ENCODE peak calls at places on chromosomes 4 and X, in four cellular contexts. One of them, this sample, is unnamed.

GRCh38 chr4:168631241-168632151 is 134.6 kb downstream of the PALLD start:
- DNase-seq in GM06990: peak; percentile 13
- DNase-seq in endothelial cell of umbilical vein: peak; percentile 72
- DNase-seq in OCI-LY7: no peak
- DNase-seq in this sample: no peak

GRCh38 chrX:51955200-51955599 is 61.8 kb downstream of the MAGED1 start:
- DNase-seq in GM06990: peak; percentile 36
- DNase-seq in OCI-LY7: peak; percentile 64
- DNase-seq in endothelial cell of umbilical vein: no peak
- DNase-seq in this sample: peak; percentile 11

GRCh38 chr4:182862921-182863320 is 54.3 kb downstream of the DCTD start:
- DNase-seq in OCI-LY7: no peak
- DNase-seq in endothelial cell of umbilical vein: no peak
- DNase-seq in GM06990: no peak
- DNase-seq in this sample: no peak

GRCh38 chrX:139759637-139760036 is 51.7 kb upstream of the MCF2 start:
- DNase-seq in endothelial cell of umbilical vein: peak; percentile 18
- DNase-seq in OCI-LY7: peak; percentile 1
- DNase-seq in GM06990: no peak
- DNase-seq in this sample: no peak

GRCh38 chrX:30593435-30594200 is 16.1 kb upstream of the TASL start:
- DNase-seq in endothelial cell of umbilical vein: no peak
- DNase-seq in OCI-LY7: peak; percentile 52
- DNase-seq in GM06990: no peak
- DNase-seq in this sample: no peak

GRCh38 chr4:91936301-91936700 is 367.5 kb upstream of the GRID2 start:
- DNase-seq in OCI-LY7: no peak
- DNase-seq in GM06990: no peak
- DNase-seq in endothelial cell of umbilical vein: no peak
- DNase-seq in this sample: no peak

GRCh38 chr4:95839891-95840290 is at the start of gene PDHA2:
- DNase-seq in GM06990: no peak
- DNase-seq in endothelial cell of umbilical vein: no peak
- DNase-seq in OCI-LY7: no peak
- DNase-seq in this sample: no peak

GRCh38 chr4:40848251-40848650 is 98.5 kb downstream of the NSUN7 start:
- DNase-seq in GM06990: no peak
- DNase-seq in OCI-LY7: no peak
- DNase-seq in endothelial cell of umbilical vein: no peak
- DNase-seq in this sample: no peak

GRCh38 chr4:48746608-48747374 is 33.3 kb downstream of the FRYL start:
- DNase-seq in OCI-LY7: no peak
- DNase-seq in endothelial cell of umbilical vein: no peak
- DNase-seq in GM06990: no peak
- DNase-seq in this sample: no peak

GRCh38 chrX:77505227-77505626 is 58.0 kb downstream of the FGF16 start:
- DNase-seq in GM06990: no peak
- DNase-seq in OCI-LY7: peak; percentile 11
- DNase-seq in endothelial cell of umbilical vein: peak; percentile 61
- DNase-seq in this sample: no peak

GRCh38 chr4:35315419-35315818 is 928.9 kb downstream of the ARAP2 start:
- DNase-seq in GM06990: no peak
- DNase-seq in endothelial cell of umbilical vein: no peak
- DNase-seq in OCI-LY7: no peak
- DNase-seq in this sample: no peak

GRCh38 chrX:16671005-16671404 is 21.0 kb downstream of the S100G start:
- DNase-seq in GM06990: no peak
- DNase-seq in OCI-LY7: peak; percentile 15
- DNase-seq in endothelial cell of umbilical vein: peak; percentile 56
- DNase-seq in this sample: peak; percentile 49

GRCh38 chrX:40007746-40008705 is 89.7 kb downstream of the BCOR start:
- DNase-seq in OCI-LY7: no peak
- DNase-seq in endothelial cell of umbilical vein: no peak
- DNase-seq in GM06990: no peak
- DNase-seq in this sample: no peak

GRCh38 chrX:19332983-19333382 is 10.7 kb upstream of the PDHA1 start:
- DNase-seq in GM06990: no peak
- DNase-seq in endothelial cell of umbilical vein: no peak
- DNase-seq in OCI-LY7: no peak
- DNase-seq in this sample: no peak

GRCh38 chrX:41922125-41922521 is 1.2 kb downstream of the CASK start:
- DNase-seq in OCI-LY7: peak; percentile 20
- DNase-seq in endothelial cell of umbilical vein: peak; percentile 33
- DNase-seq in GM06990: no peak
- DNase-seq in this sample: no peak

DNA sequence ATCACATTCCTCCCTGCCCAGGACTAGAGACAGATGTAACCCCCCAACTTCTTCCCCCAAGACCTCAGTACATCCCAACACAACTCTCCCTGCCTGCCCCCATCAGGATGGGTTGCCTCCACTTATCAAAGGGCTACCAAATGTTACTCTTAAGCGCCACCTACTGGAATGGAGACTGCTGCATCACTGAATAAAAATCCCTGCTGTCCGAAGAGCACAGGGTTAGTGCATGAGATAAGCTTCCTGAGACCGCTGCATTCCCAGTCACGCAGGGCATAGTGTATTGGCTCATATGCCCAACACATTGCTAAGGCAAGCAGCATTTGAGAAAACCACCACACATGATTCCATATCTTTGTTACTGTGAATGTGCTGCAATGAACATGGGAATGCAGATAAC is 544.5 kb downstream of the PPP4R3C start:
- DNase-seq in endothelial cell of umbilical vein: peak; percentile 31
- DNase-seq in GM06990: no peak
- DNase-seq in OCI-LY7: peak; percentile 15
- DNase-seq in this sample: peak; percentile 3
- TF ChIP-seq CTCF in endothelial cell of umbilical vein: peak; percentile 17
- TF ChIP-seq CTCF in GM06990: peak; percentile 40
- TF ChIP-seq CTCF in OCI-LY7: peak; percentile 65
- TF ChIP-seq CTCF in this sample: peak; percentile 52

GRCh38 chr4:161564230-161564834 is 599.5 kb downstream of the FSTL5 start:
- DNase-seq in endothelial cell of umbilical vein: peak; percentile 17
- DNase-seq in OCI-LY7: peak; percentile 3
- DNase-seq in GM06990: no peak
- DNase-seq in this sample: no peak
- TF ChIP-seq CTCF in endothelial cell of umbilical vein: no peak
- TF ChIP-seq CTCF in OCI-LY7: peak; percentile 65
- TF ChIP-seq CTCF in GM06990: peak; percentile 35
- TF ChIP-seq CTCF in this sample: no peak

GRCh38 chrX:125289920-125290319 is 29.8 kb upstream of the TEX13C start:
- DNase-seq in GM06990: no peak
- DNase-seq in OCI-LY7: no peak
- DNase-seq in endothelial cell of umbilical vein: no peak
- DNase-seq in this sample: no peak

GRCh38 chrX:125289209-125289608 is 30.5 kb upstream of the TEX13C start:
- DNase-seq in endothelial cell of umbilical vein: no peak
- DNase-seq in GM06990: no peak
- DNase-seq in OCI-LY7: no peak
- DNase-seq in this sample: no peak

GRCh38 chrX:125291124-125291523 is 28.5 kb upstream of the TEX13C start:
- DNase-seq in endothelial cell of umbilical vein: no peak
- DNase-seq in OCI-LY7: no peak
- DNase-seq in GM06990: no peak
- DNase-seq in this sample: no peak

GRCh38 chrX:125288343-125288742 is 31.3 kb upstream of the TEX13C start:
- DNase-seq in OCI-LY7: no peak
- DNase-seq in GM06990: no peak
- DNase-seq in endothelial cell of umbilical vein: no peak
- DNase-seq in this sample: no peak

GRCh38 chrX:125287282-125287681 is 32.4 kb upstream of the TEX13C start:
- DNase-seq in endothelial cell of umbilical vein: no peak
- DNase-seq in GM06990: no peak
- DNase-seq in OCI-LY7: no peak
- DNase-seq in this sample: no peak
- TF ChIP-seq CTCF in endothelial cell of umbilical vein: no peak
- TF ChIP-seq CTCF in GM06990: no peak
- TF ChIP-seq CTCF in OCI-LY7: no peak
- TF ChIP-seq CTCF in this sample: no peak

DNA sequence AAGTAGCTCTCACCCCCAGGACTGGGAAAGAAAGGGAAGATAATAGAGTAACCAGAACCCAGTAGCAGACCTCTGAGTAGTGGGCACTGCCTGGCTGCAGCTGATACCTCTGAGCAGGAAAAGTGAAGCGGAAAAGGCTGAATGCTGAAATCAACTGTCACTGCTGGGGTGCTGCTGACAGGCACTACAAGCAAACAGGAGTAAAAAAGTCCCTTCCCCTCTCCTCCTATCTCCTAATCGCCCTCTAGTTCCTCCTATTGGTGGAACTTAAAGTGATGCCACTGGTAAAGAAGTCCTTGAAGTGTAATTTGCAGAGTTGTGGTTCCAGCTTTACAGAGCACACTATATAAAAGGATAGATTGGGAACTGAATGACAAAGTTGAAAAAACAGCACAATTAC is 32.8 kb upstream of the GLRB start:
- DNase-seq in OCI-LY7: no peak
- DNase-seq in endothelial cell of umbilical vein: peak; percentile 20
- DNase-seq in GM06990: no peak
- DNase-seq in this sample: no peak
- TF ChIP-seq CTCF in OCI-LY7: no peak
- TF ChIP-seq CTCF in endothelial cell of umbilical vein: no peak
- TF ChIP-seq CTCF in GM06990: no peak
- TF ChIP-seq CTCF in this sample: no peak

DNA sequence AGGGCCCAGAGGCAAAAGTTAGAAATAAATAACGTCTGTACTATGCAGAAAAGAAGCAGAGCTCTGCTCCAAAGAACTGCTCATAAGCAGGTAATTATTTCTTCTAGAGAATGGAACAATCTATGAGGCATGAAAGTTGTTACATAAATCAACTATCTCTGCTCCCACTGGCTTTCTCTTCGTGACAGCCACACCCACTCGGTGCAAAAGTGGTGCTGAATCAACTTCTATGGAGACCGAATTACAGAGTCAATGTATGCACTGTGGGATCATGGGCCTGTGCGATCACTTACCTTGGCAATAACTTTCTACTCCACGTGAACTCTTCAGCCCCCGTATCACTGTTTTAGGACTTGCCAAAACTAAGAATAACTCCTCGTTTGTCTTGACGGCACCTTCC is 99.4 kb upstream of the ATXN3L start:
- DNase-seq in endothelial cell of umbilical vein: no peak
- DNase-seq in OCI-LY7: no peak
- DNase-seq in GM06990: no peak
- DNase-seq in this sample: no peak
- TF ChIP-seq CTCF in endothelial cell of umbilical vein: no peak
- TF ChIP-seq CTCF in OCI-LY7: no peak
- TF ChIP-seq CTCF in GM06990: no peak
- TF ChIP-seq CTCF in this sample: no peak

DNA sequence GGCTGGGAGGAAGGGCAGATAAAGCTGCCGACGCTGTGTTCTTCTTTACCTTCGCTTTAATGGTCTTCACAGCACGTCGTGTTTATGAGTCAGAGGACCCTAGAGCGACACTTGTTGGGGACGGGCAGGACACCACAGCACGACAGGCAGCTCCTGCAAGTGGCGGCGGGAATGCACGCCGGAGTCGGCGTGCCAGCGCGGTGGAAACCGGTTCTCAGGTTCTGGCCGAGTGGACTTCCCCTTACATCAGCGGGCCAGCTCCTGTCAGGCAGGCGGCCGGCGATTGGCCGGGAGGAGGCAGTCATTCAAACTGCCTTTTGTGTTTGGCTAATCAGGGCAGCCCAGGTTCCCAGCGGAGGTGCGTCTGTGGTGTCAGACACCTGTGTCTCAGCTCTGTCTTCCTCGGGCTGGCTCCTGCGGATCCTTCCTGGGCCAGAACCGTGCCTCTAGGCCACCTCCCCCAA is 150.9 kb downstream of the SHROOM3 start:
- DNase-seq in GM06990: peak; percentile 51
- DNase-seq in OCI-LY7: no peak
- DNase-seq in endothelial cell of umbilical vein: peak; percentile 62
- DNase-seq in this sample: peak; percentile 85
- TF ChIP-seq CTCF in GM06990: peak; percentile 26
- TF ChIP-seq CTCF in OCI-LY7: no peak
- TF ChIP-seq CTCF in endothelial cell of umbilical vein: peak; percentile 46
- TF ChIP-seq CTCF in this sample: no peak

This sample was measured in GM13976.